ENCODE peak calls at places on chromosomes 3 and 15, in five cellular contexts. One of them, this sample, is unnamed.

GRCh38 chr15:84654689-84655453 is 788 bp upstream of the WDR73 start:
- DNase-seq in T follicular helper cell: peak
- DNase-seq in EH: peak
- DNase-seq in Caki2: peak
- DNase-seq in HuH-7.5: peak
- DNase-seq in this sample: peak

GRCh38 chr3:27368831-27369607 is at the start of gene NEK10:
- DNase-seq in T follicular helper cell: peak
- DNase-seq in EH: peak
- DNase-seq in Caki2: peak
- DNase-seq in HuH-7.5: peak
- DNase-seq in this sample: peak

GRCh38 chr3:150830094-150830681 is 67.2 kb upstream of the SIAH2 start:
- DNase-seq in T follicular helper cell: no peak
- DNase-seq in EH: no peak
- DNase-seq in Caki2: no peak
- DNase-seq in HuH-7.5: peak
- DNase-seq in this sample: peak

GRCh38 chr15:70815604-70816003 is 38.4 kb downstream of the LARP6 start:
- DNase-seq in T follicular helper cell: no peak
- DNase-seq in EH: no peak
- DNase-seq in Caki2: no peak
- DNase-seq in HuH-7.5: peak
- DNase-seq in this sample: peak

GRCh38 chr15:69885182-69886041 is 212.3 kb downstream of the TLE3 start:
- DNase-seq in T follicular helper cell: no peak
- DNase-seq in EH: no peak
- DNase-seq in Caki2: no peak
- DNase-seq in HuH-7.5: no peak
- DNase-seq in this sample: no peak

GRCh38 chr3:113312416-113312815 is 101.1 kb downstream of the BOC start:
- DNase-seq in T follicular helper cell: no peak
- DNase-seq in EH: no peak
- DNase-seq in Caki2: no peak
- DNase-seq in HuH-7.5: no peak
- DNase-seq in this sample: no peak

GRCh38 chr3:41346698-41347097 is 147.4 kb downstream of the CTNNB1 start:
- DNase-seq in T follicular helper cell: no peak
- DNase-seq in EH: peak
- DNase-seq in Caki2: no peak
- DNase-seq in HuH-7.5: no peak
- DNase-seq in this sample: no peak

GRCh38 chr3:75224419-75224818 is 439.7 kb upstream of the FRG2C start:
- DNase-seq in T follicular helper cell: no peak
- DNase-seq in EH: peak
- DNase-seq in Caki2: peak
- DNase-seq in HuH-7.5: no peak
- DNase-seq in this sample: no peak

GRCh38 chr15:77831989-77832388 is 199.3 kb upstream of the LINGO1 start:
- DNase-seq in T follicular helper cell: no peak
- DNase-seq in EH: no peak
- DNase-seq in Caki2: no peak
- DNase-seq in HuH-7.5: peak
- DNase-seq in this sample: no peak

GRCh38 chr3:70245746-70246525 is 66.5 kb downstream of the MDFIC2 start:
- DNase-seq in T follicular helper cell: no peak
- DNase-seq in EH: no peak
- DNase-seq in Caki2: no peak
- DNase-seq in HuH-7.5: no peak
- DNase-seq in this sample: no peak

GRCh38 chr3:15391007-15391406 is 36.3 kb downstream of the METTL6 start:
- DNase-seq in T follicular helper cell: no peak
- DNase-seq in EH: no peak
- DNase-seq in Caki2: no peak
- DNase-seq in HuH-7.5: no peak
- DNase-seq in this sample: no peak

GRCh38 chr3:150407818-150408231 is 273 bp upstream of the TSC22D2 start:
- DNase-seq in T follicular helper cell: peak
- DNase-seq in EH: no peak
- DNase-seq in Caki2: no peak
- DNase-seq in HuH-7.5: no peak
- DNase-seq in this sample: no peak

GRCh38 chr3:57877116-57877515 is 121.0 kb downstream of the SLMAP start:
- DNase-seq in T follicular helper cell: no peak
- DNase-seq in EH: peak
- DNase-seq in Caki2: no peak
- DNase-seq in HuH-7.5: no peak
- DNase-seq in this sample: no peak

GRCh38 chr3:116083686-116084085 is 361.6 kb downstream of the LSAMP start:
- DNase-seq in T follicular helper cell: no peak
- DNase-seq in EH: peak
- DNase-seq in Caki2: no peak
- DNase-seq in HuH-7.5: no peak
- DNase-seq in this sample: no peak

GRCh38 chr15:50940506-50940905 is 32.0 kb downstream of the AP4E1 start:
- DNase-seq in T follicular helper cell: no peak
- DNase-seq in EH: peak
- DNase-seq in Caki2: no peak
- DNase-seq in HuH-7.5: no peak
- DNase-seq in this sample: peak

GRCh38 chr3:18080198-18080689 is 337.8 kb upstream of the TBC1D5 start:
- DNase-seq in T follicular helper cell: no peak
- DNase-seq in EH: peak
- DNase-seq in Caki2: no peak
- DNase-seq in HuH-7.5: no peak
- DNase-seq in this sample: no peak

GRCh38 chr3:172709776-172710708 is 825 bp downstream of the NCEH1 start:
- DNase-seq in T follicular helper cell: no peak
- DNase-seq in EH: peak
- DNase-seq in Caki2: peak
- DNase-seq in HuH-7.5: no peak
- DNase-seq in this sample: no peak

GRCh38 chr15:50181983-50182232 is at the start of gene SLC27A2:
- DNase-seq in T follicular helper cell: no peak
- DNase-seq in EH: peak
- DNase-seq in Caki2: peak
- DNase-seq in HuH-7.5: peak
- DNase-seq in this sample: peak

GRCh38 chr15:51310064-51310463 is 28.3 kb downstream of the CYP19A1 start:
- DNase-seq in T follicular helper cell: no peak
- DNase-seq in EH: peak
- DNase-seq in Caki2: no peak
- DNase-seq in HuH-7.5: no peak
- DNase-seq in this sample: no peak

GRCh38 chr3:38247366-38248035 is 18.1 kb upstream of the SLC22A13 start:
- DNase-seq in T follicular helper cell: no peak
- DNase-seq in EH: peak
- DNase-seq in Caki2: peak
- DNase-seq in HuH-7.5: no peak
- DNase-seq in this sample: peak

GRCh38 chr3:53597136-53597915 is 102.9 kb downstream of the CACNA1D start:
- DNase-seq in T follicular helper cell: no peak
- DNase-seq in EH: no peak
- DNase-seq in Caki2: no peak
- DNase-seq in HuH-7.5: no peak
- DNase-seq in this sample: no peak

GRCh38 chr15:101615986-101616848 is 36.0 kb downstream of the TM2D3 start:
- DNase-seq in T follicular helper cell: no peak
- DNase-seq in EH: peak
- DNase-seq in Caki2: peak
- DNase-seq in HuH-7.5: peak
- DNase-seq in this sample: peak

GRCh38 chr3:14771593-14772497 is 46.9 kb upstream of the FGD5 start:
- DNase-seq in T follicular helper cell: no peak
- DNase-seq in EH: no peak
- DNase-seq in Caki2: no peak
- DNase-seq in HuH-7.5: no peak
- DNase-seq in this sample: no peak

GRCh38 chr3:43723121-43723734 is 32.5 kb downstream of the ABHD5 start:
- DNase-seq in T follicular helper cell: no peak
- DNase-seq in EH: peak
- DNase-seq in Caki2: no peak
- DNase-seq in HuH-7.5: no peak
- DNase-seq in this sample: peak

GRCh38 chr3:59750391-59750790 is 700.6 kb upstream of the CFAP20DC start:
- DNase-seq in T follicular helper cell: no peak
- DNase-seq in EH: peak
- DNase-seq in Caki2: no peak
- DNase-seq in HuH-7.5: no peak
- DNase-seq in this sample: no peak

GRCh38 chr3:44509393-44509921 is 32.0 kb upstream of the ZNF445 start:
- DNase-seq in T follicular helper cell: no peak
- DNase-seq in EH: peak
- DNase-seq in Caki2: no peak
- DNase-seq in HuH-7.5: no peak
- DNase-seq in this sample: no peak

GRCh38 chr15:33492434-33493052 is 181.8 kb downstream of the RYR3 start:
- DNase-seq in T follicular helper cell: no peak
- DNase-seq in EH: no peak
- DNase-seq in Caki2: no peak
- DNase-seq in HuH-7.5: no peak
- DNase-seq in this sample: no peak

GRCh38 chr3:57826286-57826951 is 70.3 kb downstream of the SLMAP start:
- DNase-seq in T follicular helper cell: no peak
- DNase-seq in EH: no peak
- DNase-seq in Caki2: no peak
- DNase-seq in HuH-7.5: no peak
- DNase-seq in this sample: no peak

GRCh38 chr15:39341238-39341637 is 239.6 kb upstream of the THBS1 start:
- DNase-seq in T follicular helper cell: no peak
- DNase-seq in EH: no peak
- DNase-seq in Caki2: no peak
- DNase-seq in HuH-7.5: no peak
- DNase-seq in this sample: no peak

GRCh38 chr15:43762824-43763223 is 13.9 kb downstream of the ELL3 start:
- DNase-seq in T follicular helper cell: no peak
- DNase-seq in EH: no peak
- DNase-seq in Caki2: no peak
- DNase-seq in HuH-7.5: no peak
- DNase-seq in this sample: no peak

GRCh38 chr15:98703291-98703690 is 55.0 kb downstream of the IGF1R start:
- DNase-seq in T follicular helper cell: no peak
- DNase-seq in EH: no peak
- DNase-seq in Caki2: no peak
- DNase-seq in HuH-7.5: no peak
- DNase-seq in this sample: no peak

GRCh38 chr15:90004252-90004651 is 3.1 kb downstream of the ZNF710 start:
- DNase-seq in T follicular helper cell: no peak
- DNase-seq in EH: no peak
- DNase-seq in Caki2: no peak
- DNase-seq in HuH-7.5: no peak
- DNase-seq in this sample: no peak

GRCh38 chr3:33093847-33094246 is 3.1 kb downstream of the GLB1 start:
- DNase-seq in T follicular helper cell: no peak
- DNase-seq in EH: no peak
- DNase-seq in Caki2: no peak
- DNase-seq in HuH-7.5: no peak
- DNase-seq in this sample: no peak

This sample was measured in A549.